ENCODE peak calls at places on chromosomes 7 and 10, in four cellular contexts. P, U, K and G are unnamed samples.

GRCh38 chr7:23802720-23803397 is 92.8 kb downstream of the STK31 start:
- DNase-seq in P (no peak), U (no peak), K (no peak), G (no peak)

GRCh38 chr10:69506487-69506833 is 55.2 kb downstream of the TSPAN15 start:
- DNase-seq in P (no peak), U (no peak), K (no peak), G (no peak)

GRCh38 chr10:63431962-63432797 is 33.6 kb downstream of the JMJD1C start:
- DNase-seq in P (peak), U (no peak), K (no peak), G (no peak)

GRCh38 chr7:75639071-75639892 is 99.5 kb downstream of the HIP1 start:
- DNase-seq in P (no peak), U (no peak), K (no peak), G (peak)

GRCh38 chr10:13808556-13809391 is 222.0 kb downstream of the PRPF18 start:
- DNase-seq in P (no peak), U (no peak), K (no peak), G (no peak)

GRCh38 chr10:62079885-62080559 is 178.5 kb downstream of the ARID5B start:
- DNase-seq in P (peak), U (no peak), K (no peak), G (no peak)

GRCh38 chr7:155964543-155964942 is 152.3 kb upstream of the SHH start:
- DNase-seq in P (no peak), U (no peak), K (no peak), G (no peak)

GRCh38 chr7:151252961-151253691 is 4.6 kb upstream of the SMARCD3 start:
- DNase-seq in P (no peak), U (no peak), K (no peak), G (no peak)

GRCh38 chr7:148697256-148697841 is 1.4 kb upstream of the CUL1 start:
- DNase-seq in P (no peak), U (no peak), K (no peak), G (no peak)

GRCh38 chr7:30225863-30226361 is 58.5 kb upstream of the ZNRF2 start:
- DNase-seq in P (peak), U (no peak), K (no peak), G (no peak)

GRCh38 chr7:16051561-16052280 is 365.2 kb upstream of the MEOX2 start:
- DNase-seq in P (no peak), U (no peak), K (no peak), G (no peak)

GRCh38 chr7:2652736-2653060 is 20.9 kb downstream of the TTYH3 start:
- DNase-seq in P (no peak), U (no peak), K (no peak), G (no peak)

GRCh38 chr10:126598009-126598408 is 72.5 kb downstream of the C10orf90 start:
- DNase-seq in P (no peak), U (peak), K (no peak), G (peak)

GRCh38 chr7:151999337-152000090 is 26.0 kb upstream of the GALNT11 start:
- DNase-seq in P (no peak), U (no peak), K (no peak), G (no peak)

GRCh38 chr7:102933763-102934162 is 21.0 kb downstream of the LRRC17 start:
- DNase-seq in P (no peak), U (no peak), K (peak), G (no peak)

GRCh38 chr7:91941450-91941849 is 788 bp downstream of the AKAP9 start:
- DNase-seq in P (no peak), U (peak), K (no peak), G (no peak)

GRCh38 chr7:6011541-6011940 is 2.5 kb downstream of the AIMP2 start:
- DNase-seq in P (no peak), U (no peak), K (no peak), G (no peak)

GRCh38 chr10:58741673-58742072 is 229.0 kb downstream of the BICC1 start:
- DNase-seq in P (no peak), U (no peak), K (no peak), G (no peak)

GRCh38 chr10:121322776-121323175 is 275.5 kb downstream of the FGFR2 start:
- DNase-seq in P (no peak), U (no peak), K (no peak), G (no peak)

GRCh38 chr10:121326905-121327304 is 271.3 kb downstream of the FGFR2 start:
- DNase-seq in P (no peak), U (no peak), K (no peak), G (no peak)

GRCh38 chr10:121323448-121323847 is 274.8 kb downstream of the FGFR2 start:
- DNase-seq in P (no peak), U (no peak), K (no peak), G (no peak)

GRCh38 chr10:121325490-121326231 is 272.6 kb downstream of the FGFR2 start:
- DNase-seq in P (no peak), U (peak), K (no peak), G (no peak)

DNA sequence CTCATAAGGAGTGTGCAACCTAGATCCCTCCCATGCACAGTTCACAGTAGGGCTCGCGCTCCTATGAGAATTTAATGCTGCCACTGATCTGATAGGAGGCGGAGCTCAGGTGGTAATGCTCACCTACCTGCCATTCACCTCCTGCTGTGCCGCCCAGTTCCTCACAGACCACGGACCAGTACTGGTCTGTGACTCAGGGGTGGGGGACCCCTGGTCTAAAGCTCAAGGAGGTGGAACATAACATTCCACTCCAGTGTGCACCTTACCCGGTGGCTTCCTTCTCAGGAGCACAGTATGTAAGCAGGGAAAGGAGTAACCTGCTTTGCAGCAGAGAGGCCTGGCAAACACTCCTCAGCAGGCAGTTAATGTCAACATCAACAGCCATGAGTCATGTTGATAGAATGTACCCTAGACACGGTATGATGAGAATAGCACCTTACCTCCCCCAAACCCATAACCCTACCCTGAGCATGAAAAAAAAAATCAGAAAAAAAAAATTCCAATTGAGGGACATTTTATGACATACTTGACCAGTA is 273.5 kb downstream of the FGFR2 start:
- DNase-seq in P (no peak), U (peak), K (no peak), G (no peak)
- TF ChIP-seq SUZ12 in P (no peak), U (no peak), K (no peak), G (no peak)

DNA sequence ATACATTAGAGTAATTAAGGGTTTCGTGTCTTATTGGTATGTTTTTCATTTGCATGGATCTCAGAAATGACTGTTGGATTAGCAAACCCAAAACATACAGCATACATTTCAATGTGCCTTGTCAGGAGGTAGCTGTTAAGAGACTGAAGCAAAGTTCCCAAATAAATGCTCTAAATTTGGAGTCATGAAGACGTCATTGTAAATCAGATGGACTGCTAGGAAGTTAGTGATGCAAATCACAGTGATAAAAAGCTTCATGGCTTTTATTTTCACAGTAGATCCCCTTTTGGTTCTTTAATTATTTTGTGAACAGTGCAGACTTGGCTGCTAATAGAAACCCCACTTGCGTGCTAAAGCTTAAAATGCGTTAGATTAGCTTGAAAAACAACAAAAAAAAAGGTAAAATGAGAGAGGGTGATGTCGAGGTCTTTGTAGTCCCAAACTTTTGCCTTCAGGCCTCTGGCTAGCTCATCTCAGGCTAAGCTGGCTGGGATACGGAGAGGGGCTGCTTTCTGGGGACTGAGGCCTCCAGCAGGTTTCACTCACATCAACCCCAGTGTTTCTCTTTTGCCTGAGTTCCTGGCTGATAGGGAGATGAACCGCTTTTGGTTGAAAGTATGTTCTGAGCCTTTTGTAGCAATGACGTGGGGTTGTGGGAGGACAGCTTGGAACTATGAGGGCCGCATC is 107.1 kb upstream of the CDCA7L start:
- DNase-seq in P (no peak), U (no peak), K (no peak), G (no peak)
- H3K4me3 ChIP-seq in P (no peak), U (no peak), K (no peak), G (no peak)

GRCh38 chr10:103890194-103890658 is 27.8 kb downstream of the STN1 start:
- DNase-seq in P (no peak), U (peak), K (no peak), G (no peak)
- TF ChIP-seq SUZ12 in P (no peak), U (no peak), K (no peak), G (no peak)

GRCh38 chr10:130301026-130301892 is 165.1 kb downstream of the GLRX3 start:
- DNase-seq in P (no peak), U (no peak), K (no peak), G (no peak)

DNA sequence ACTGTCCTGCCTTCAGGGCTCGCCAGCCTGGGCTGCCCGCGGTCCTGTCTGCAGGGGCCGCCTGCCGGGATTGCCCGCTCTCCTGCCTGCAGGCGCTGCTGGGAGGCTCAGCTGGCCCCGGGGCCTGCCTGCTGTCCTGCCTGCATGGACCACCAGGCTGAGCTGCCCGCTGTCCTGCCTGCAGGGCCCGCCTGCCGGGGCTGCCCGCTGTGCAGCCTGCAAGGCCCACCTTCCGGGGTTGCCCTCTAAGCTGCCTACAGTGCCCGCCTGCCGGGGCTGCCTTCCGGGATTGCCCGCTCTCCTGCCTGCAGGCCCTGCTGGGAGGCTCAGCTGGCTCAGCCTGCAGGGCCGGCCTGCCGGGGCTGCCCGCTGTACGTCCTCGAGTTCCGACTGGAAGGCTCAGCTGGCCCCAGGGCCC is 164.4 kb downstream of the GLRX3 start:
- DNase-seq in P (no peak), U (no peak), K (no peak), G (no peak)
- H3K4me3 ChIP-seq in P (no peak), U (no peak), K (no peak), G (no peak)

GRCh38 chr10:96395931-96396877 is 37.4 kb upstream of the OPALIN start:
- DNase-seq in P (no peak), U (peak), K (peak), G (peak)
- TF ChIP-seq SUZ12 in P (no peak), U (no peak), K (no peak), G (no peak)

DNA sequence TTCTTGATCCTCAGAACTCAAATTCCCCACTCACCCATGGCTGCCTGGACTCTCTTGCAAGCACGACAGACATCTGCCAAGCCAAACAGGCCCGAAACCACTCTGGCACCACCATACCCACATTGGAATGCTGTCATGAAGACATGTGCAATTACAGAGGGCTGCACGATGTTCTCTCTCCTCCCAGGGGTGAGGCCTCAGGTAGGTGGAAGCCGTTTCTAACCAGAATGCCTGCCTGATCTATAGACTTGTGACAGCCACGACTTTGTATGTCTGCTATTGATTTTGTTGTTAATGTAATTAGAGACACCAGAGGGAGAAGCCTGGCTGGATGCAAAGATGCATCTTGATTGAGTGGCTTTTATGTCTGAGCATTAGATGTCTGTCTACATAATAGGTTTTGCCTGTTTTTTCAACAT is 4.0 kb downstream of the BAMBI start:
- DNase-seq in P (no peak), U (no peak), K (no peak), G (no peak)
- H3K4me3 ChIP-seq in P (no peak), U (peak), K (no peak), G (peak)

GRCh38 chr7:157309990-157310668 is 26.7 kb upstream of the DNAJB6 start:
- DNase-seq in P (no peak), U (peak), K (peak), G (peak)
- TF ChIP-seq SUZ12 in P (no peak), U (no peak), K (no peak), G (no peak)

GRCh38 chr10:11551104-11551503 is 60.3 kb downstream of the USP6NL start:
- DNase-seq in P (no peak), U (no peak), K (no peak), G (no peak)

GRCh38 chr10:11551915-11552602 is 59.4 kb downstream of the USP6NL start:
- DNase-seq in P (no peak), U (peak), K (no peak), G (no peak)

GRCh38 chr10:11557513-11557912 is 53.9 kb downstream of the USP6NL start:
- DNase-seq in P (no peak), U (no peak), K (no peak), G (no peak)

GRCh38 chr10:11555556-11555955 is 55.9 kb downstream of the USP6NL start:
- DNase-seq in P (no peak), U (no peak), K (no peak), G (no peak)

GRCh38 chr10:11553773-11554381 is 57.6 kb downstream of the USP6NL start:
- DNase-seq in P (peak), U (no peak), K (no peak), G (no peak)
- H3K4me3 ChIP-seq in P (peak), U (no peak), K (no peak), G (no peak)